ENCODE peak calls at places on chromosomes 12 and 14, in nine cellular contexts. T is CD8-positive, alpha-beta memory T cell; R is left kidney; X is Caki2; W is coronary artery; B is lung; J is activated T-helper 9 cell treated with anti-CD3 and anti-CD28 coated beads, Interleukin-2, amount 50 U/mL, for 16 hours; P is SJSA1; Y is astrocyte of the spinal cord. L is an unnamed sample.

GRCh38 chr12:52528641-52529143 is 8.5 kb upstream of the KRT5 start:
- DNase-seq in T (no peak), R (no peak), X (no peak), W (peak), B (no peak), J (no peak), P (no peak), Y (no peak), L (no peak)

GRCh38 chr12:12976366-12976765 is 23.7 kb downstream of the HEBP1 start:
- DNase-seq in T (no peak), R (no peak), X (peak), W (no peak), B (no peak), J (no peak), P (peak), Y (peak), L (no peak)

GRCh38 chr12:75779891-75780501 is 251.6 kb downstream of the PHLDA1 start:
- DNase-seq in T (no peak), R (peak), X (no peak), W (no peak), B (no peak), J (no peak), P (no peak), Y (no peak), L (peak)

GRCh38 chr14:33934043-33934750 is 16.7 kb downstream of the EGLN3 start:
- DNase-seq in T (no peak), R (no peak), X (no peak), W (no peak), B (no peak), J (no peak), P (no peak), Y (no peak), L (no peak)

GRCh38 chr12:70543444-70543843 is 93.8 kb downstream of the PTPRB start:
- DNase-seq in T (no peak), R (no peak), X (peak), W (no peak), B (no peak), J (no peak), P (peak), Y (peak), L (peak)

GRCh38 chr12:124388679-124389536 is 94.0 kb downstream of the RFLNA start:
- DNase-seq in T (peak), R (peak), X (peak), W (peak), B (peak), J (peak), P (peak), Y (peak), L (peak)

GRCh38 chr12:87382959-87383591 is 646.1 kb downstream of the C12orf50 start:
- DNase-seq in T (no peak), R (no peak), X (no peak), W (no peak), B (no peak), J (no peak), P (no peak), Y (no peak), L (peak)

GRCh38 chr12:63862187-63863107 is 17.9 kb downstream of the SRGAP1 start:
- DNase-seq in T (no peak), R (peak), X (peak), W (no peak), B (no peak), J (no peak), P (peak), Y (peak), L (peak)

GRCh38 chr14:59251811-59252771 is 63.6 kb downstream of the DAAM1 start:
- DNase-seq in T (no peak), R (no peak), X (no peak), W (no peak), B (no peak), J (no peak), P (no peak), Y (peak), L (peak)